ENCODE peak calls at places on chromosome 15, in seven cellular contexts. R is PC-3; E is fibroblast of lung; N is CD8-positive, alpha-beta T cell; I is esophagus muscularis mucosa; V is lung; Y is mucosa of descending colon. G is an unnamed sample.

GRCh38 chr15:84949043-84949442 is 32.6 kb upstream of the PDE8A start:
- DNase-seq in V (no peak), E (peak; percentile 70), R (no peak), Y (no peak), N (no peak), I (no peak), G (no peak)

GRCh38 chr15:89149501-89150101 is 61.3 kb downstream of the ABHD2 start:
- DNase-seq in I (no peak), V (no peak), R (no peak), Y (no peak), N (no peak), E (no peak), G (peak; percentile 45)

GRCh38 chr15:52095597-52096262 is 16.8 kb downstream of the BCL2L10 start:
- DNase-seq in Y (no peak), V (no peak), E (peak; percentile 86), N (no peak), R (peak; percentile 95), I (no peak), G (no peak)

GRCh38 chr15:76217029-76217866 is 94.0 kb downstream of the ETFA start:
- DNase-seq in R (peak; percentile 79), V (no peak), Y (peak; percentile 47), I (peak; percentile 60), N (no peak), E (peak; percentile 86), G (peak; percentile 66)

GRCh38 chr15:70099167-70099965 is 1.6 kb upstream of the TLE3 start:
- DNase-seq in I (peak; percentile 100), N (peak; percentile 100), E (peak; percentile 97), Y (peak; percentile 100), R (peak; percentile 98), V (peak; percentile 100), G (peak; percentile 100)

GRCh38 chr15:51368751-51369450 is 27.4 kb downstream of the GLDN start:
- DNase-seq in Y (no peak), E (peak; percentile 89), R (peak; percentile 86), I (no peak), N (no peak), V (no peak), G (no peak)

GRCh38 chr15:60964527-60964926 is 264.6 kb downstream of the RORA start:
- DNase-seq in N (no peak), I (peak; percentile 77), Y (no peak), E (no peak), R (no peak), V (no peak), G (peak; percentile 14)

GRCh38 chr15:84981711-84982300 is at the start of gene PDE8A:
- DNase-seq in R (peak; percentile 40), Y (peak; percentile 38), N (peak; percentile 36), I (no peak), V (no peak), E (peak; percentile 60), G (peak; percentile 26)

GRCh38 chr15:90624278-90624930 is 92.7 kb upstream of the BLM start:
- DNase-seq in R (no peak), I (no peak), Y (no peak), V (no peak), N (no peak), E (no peak), G (no peak)

GRCh38 chr15:53549697-53550315 is 209.7 kb downstream of the WDR72 start:
- DNase-seq in N (no peak), I (no peak), Y (no peak), V (no peak), R (peak; percentile 67), E (no peak), G (peak; percentile 13)

GRCh38 chr15:90327313-90327712 is 24.8 kb upstream of the ZNF774 start:
- DNase-seq in E (no peak), I (no peak), V (no peak), N (no peak), Y (no peak), R (no peak), G (no peak)

GRCh38 chr15:84750583-84751092 is 2.2 kb downstream of the ZNF592 start:
- DNase-seq in E (no peak), V (no peak), N (no peak), Y (no peak), R (no peak), I (no peak), G (no peak)

GRCh38 chr15:37059051-37059450 is 41.3 kb downstream of the MEIS2 start:
- DNase-seq in Y (no peak), N (no peak), I (no peak), V (no peak), E (peak; percentile 91), R (peak; percentile 92), G (no peak)

GRCh38 chr15:65344214-65344908 is 33.4 kb downstream of the IGDCC3 start:
- DNase-seq in V (no peak), N (no peak), I (no peak), R (no peak), E (no peak), Y (no peak), G (no peak)

GRCh38 chr15:80777137-80777536 is 2.0 kb upstream of the CEMIP start:
- DNase-seq in V (no peak), R (peak; percentile 66), Y (peak; percentile 77), I (no peak), E (peak; percentile 79), N (no peak), G (peak; percentile 88)

GRCh38 chr15:52415628-52416027 is 113.1 kb downstream of the MYO5A start:
- DNase-seq in V (no peak), I (no peak), R (no peak), N (no peak), Y (no peak), E (no peak), G (no peak)

GRCh38 chr15:25501828-25502446 is 63.1 kb upstream of the UBE3A start:
- DNase-seq in E (peak; percentile 21), I (no peak), R (peak; percentile 61), V (peak; percentile 38), Y (peak; percentile 58), N (no peak), G (no peak)

GRCh38 chr15:25787381-25787780 is 75.7 kb downstream of the ATP10A start:
- DNase-seq in V (no peak), Y (no peak), N (no peak), E (no peak), R (no peak), I (no peak), G (no peak)

GRCh38 chr15:42929449-42929848 is 8.9 kb upstream of the TTBK2 start:
- DNase-seq in V (no peak), Y (no peak), E (no peak), N (no peak), R (no peak), I (no peak), G (no peak)

GRCh38 chr15:40282144-40282869 is 557 bp downstream of the ANKRD63 start:
- DNase-seq in Y (peak; percentile 51), V (peak; percentile 36), I (no peak), N (peak; percentile 32), E (peak; percentile 24), R (peak; percentile 43), G (no peak)

DNA sequence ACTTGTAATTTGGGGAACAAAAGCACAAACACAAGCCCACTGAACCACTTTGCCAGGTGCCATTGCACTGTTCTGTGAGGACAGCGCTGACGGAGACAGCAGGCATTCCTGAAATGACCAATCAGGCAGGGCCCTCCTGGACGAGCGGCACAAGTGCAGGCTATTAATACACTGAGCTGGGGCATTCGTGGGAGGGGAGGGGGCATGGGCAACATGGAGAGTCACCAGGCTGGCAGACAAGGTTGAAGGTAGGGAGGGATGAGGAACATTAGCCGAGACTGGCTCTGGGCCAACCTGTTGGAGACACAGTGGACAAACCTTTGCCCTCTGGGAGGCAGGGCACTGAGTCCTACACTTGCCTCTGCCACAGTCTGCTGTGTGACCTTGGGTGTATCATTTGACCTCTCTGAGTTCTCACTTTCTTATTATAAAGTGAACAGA is 45.6 kb downstream of the NOX5 start:
- DNase-seq in E (no peak), I (no peak), R (no peak), V (no peak), Y (peak; percentile 74), N (no peak), G (no peak)
- H3K4me3 ChIP-seq in E (no peak overlapping the region), I (no peak overlapping the region), R (no peak overlapping the region), V (no peak overlapping the region), Y (no peak overlapping the region), N (no peak overlapping the region), G (no peak overlapping the region)

DNA sequence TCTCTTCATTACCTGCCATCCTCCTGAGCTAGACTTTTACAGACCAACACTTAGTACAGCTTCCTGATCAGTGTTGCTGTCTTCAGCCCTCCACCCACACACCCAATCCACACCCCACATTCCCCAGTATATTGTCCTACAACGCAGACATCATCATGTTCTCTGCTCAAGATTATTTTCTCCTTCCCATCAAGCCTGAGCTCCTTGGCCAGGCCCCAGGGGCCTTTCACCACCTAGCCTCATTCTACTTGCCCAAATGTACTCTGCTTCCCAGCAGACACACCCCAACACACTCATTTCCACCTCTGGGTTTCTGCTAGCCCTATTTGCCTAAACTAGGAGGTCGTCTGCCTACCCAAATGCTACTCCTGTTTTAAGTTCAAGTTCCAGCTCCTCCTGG is 37.0 kb downstream of the DAPK2 start:
- DNase-seq in N (no peak), R (no peak), V (no peak), Y (no peak), I (no peak), E (peak; percentile 31), G (no peak)
- H3K4me1 ChIP-seq in N (peaks cover 29% of the 10 kb centered on the region), R (peaks cover 46% of the 10 kb centered on the region), V (peaks cover 34% of the 10 kb centered on the region), Y (peaks cover 58% of the 10 kb centered on the region), I (peaks cover 12% of the 10 kb centered on the region), E (peaks cover 16% of the 10 kb centered on the region), G (no peaks in the 10 kb centered on the region)

DNA sequence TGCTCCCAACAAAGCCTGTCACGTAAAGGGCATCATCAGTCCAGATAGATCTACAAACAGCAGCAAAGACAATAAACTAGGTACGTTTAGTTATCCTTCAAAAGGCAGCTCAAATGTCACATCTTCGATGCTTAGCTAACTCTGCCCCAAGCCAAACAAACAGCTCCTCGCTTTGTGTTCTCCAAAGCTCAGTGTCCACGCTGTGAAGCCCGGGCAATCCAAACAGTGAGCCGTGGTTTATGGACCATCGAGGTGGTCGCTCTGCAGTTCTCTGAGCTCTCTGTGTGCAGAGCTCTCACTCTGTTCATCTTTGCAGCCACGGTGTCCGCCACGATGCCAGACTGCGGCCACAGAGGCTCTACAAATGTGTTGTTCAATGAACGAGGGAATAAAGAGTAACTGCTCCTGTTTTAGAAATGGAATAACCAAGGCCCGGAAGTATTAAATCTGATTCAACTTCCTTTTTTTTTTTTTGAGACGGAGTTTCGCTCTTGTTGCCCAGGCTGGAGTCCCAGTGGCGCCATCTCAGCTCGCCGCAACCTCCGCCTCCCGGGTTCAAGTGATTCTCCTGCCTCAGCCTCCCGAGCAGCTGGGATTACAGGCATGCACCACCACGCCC is 117.2 kb upstream of the FAM174B start:
- DNase-seq in Y (no peak), I (no peak), E (no peak), N (no peak), R (no peak), V (no peak), G (no peak)
- H3K9me3 ChIP-seq in Y (no peaks in the 10 kb centered on the region), I (no peaks in the 10 kb centered on the region), E (no peaks in the 10 kb centered on the region), N (no peaks in the 10 kb centered on the region), R (no peaks in the 10 kb centered on the region), V (no peaks in the 10 kb centered on the region), G (no peaks in the 10 kb centered on the region)

GRCh38 chr15:98071786-98072185 is 111.3 kb downstream of the ARRDC4 start:
- DNase-seq in Y (no peak), R (no peak), E (no peak), I (no peak), N (no peak), V (no peak), G (no peak)

GRCh38 chr15:98075441-98075840 is 114.9 kb downstream of the ARRDC4 start:
- DNase-seq in Y (no peak), N (no peak), I (no peak), R (no peak), E (no peak), V (no peak), G (no peak)

GRCh38 chr15:98076021-98076816 is 115.7 kb downstream of the ARRDC4 start:
- DNase-seq in R (no peak), I (no peak), Y (peak; percentile 17), E (peak; percentile 14), N (no peak), V (no peak), G (no peak)

GRCh38 chr15:98077186-98077585 is 116.7 kb downstream of the ARRDC4 start:
- DNase-seq in E (no peak), R (no peak), N (no peak), V (no peak), Y (no peak), I (no peak), G (no peak)
- H3K4me3 ChIP-seq in E (no peak overlapping the region), R (no peak overlapping the region), N (no peak overlapping the region), V (no peak overlapping the region), Y (no peak overlapping the region), I (no peak overlapping the region), G (no peak overlapping the region)

G was measured in prostate gland.